ENCODE peak calls at places on chromosome 6, in four cellular contexts. E is mesendoderm, M is neural progenitor cell, U is SJSA1. F is an unnamed sample.

GRCh38 chr6:170048615-170049256 is 242.1 kb downstream of the DLL1 start:
- DNase-seq in E (no peak), M (no peak), U (no peak), F (peak; percentile 61)

GRCh38 chr6:112909781-112910180 is 562.7 kb downstream of the RFPL4B start:
- DNase-seq in E (peak; percentile 63), M (no peak), U (no peak), F (no peak)

GRCh38 chr6:111591370-111591900 is 14.2 kb downstream of the TRAF3IP2 start:
- DNase-seq in E (no peak), M (no peak), U (peak; percentile 87), F (peak; percentile 93)

GRCh38 chr6:144372611-144373010 is 87.5 kb downstream of the UTRN start:
- DNase-seq in E (no peak), M (no peak), U (no peak), F (no peak)

GRCh38 chr6:89970609-89971337 is 76.5 kb downstream of the GJA10 start:
- DNase-seq in E (peak; percentile 57), M (peak; percentile 76), U (peak; percentile 74), F (no peak)

GRCh38 chr6:23027281-23027680 is 457.9 kb downstream of the HDGFL1 start:
- DNase-seq in E (no peak), M (no peak), U (no peak), F (no peak)

GRCh38 chr6:117613920-117614535 is 11.7 kb upstream of the GOPC start:
- DNase-seq in E (peak; percentile 56), M (peak; percentile 13), U (peak; percentile 60), F (no peak)

GRCh38 chr6:47135772-47136171 is 93.6 kb upstream of the ADGRF1 start:
- DNase-seq in E (peak; percentile 80), M (no peak), U (peak; percentile 62), F (no peak)

GRCh38 chr6:31659649-31660223 is 842 bp downstream of the C6orf47 start:
- DNase-seq in E (no peak), M (peak; percentile 37), U (peak; percentile 35), F (no peak)

GRCh38 chr6:3325210-3325609 is 66.5 kb downstream of the PSMG4 start:
- DNase-seq in E (no peak), M (no peak), U (no peak), F (no peak)

GRCh38 chr6:31567531-31568370 is 4.3 kb upstream of the LTA start:
- DNase-seq in E (peak; percentile 67), M (no peak), U (no peak), F (no peak)

GRCh38 chr6:33959661-33960344 is 156.0 kb upstream of the MLN start:
- DNase-seq in E (no peak), M (no peak), U (no peak), F (no peak)

GRCh38 chr6:52123234-52123633 is 35.8 kb upstream of the PKHD1 start:
- DNase-seq in E (no peak), M (no peak), U (no peak), F (no peak)

F was measured in ureter.